ENCODE peak calls at places on chromosome 12, in ten cellular contexts. T is fibroblast of the aortic adventitia, U is mesenchymal stem cell, O is astrocyte of the spinal cord, M is A549, R is fibroblast of mammary gland, L is aorta, V is cardiac muscle cell, Y is uterus, N is skeletal muscle cell. X is an unnamed sample.
A peak's percentile ranks its signal among the peaks of the same experiment; 100 is the strongest.

GRCh38 chr12:10672231-10672868 is 1.5 kb downstream of the STYK1 start:
- DNase-seq in M (no peak), Y (no peak), V (no peak), N (no peak), O (no peak), U (no peak), T (no peak), R (no peak), L (no peak), X (no peak)

GRCh38 chr12:1532367-1532752 is 62.0 kb downstream of the FBXL14 start:
- DNase-seq in M (no peak), R (no peak), U (no peak), O (no peak), L (no peak), T (no peak), N (no peak), Y (no peak), V (no peak), X (no peak)

GRCh38 chr12:52833922-52834726 is at the start of gene KRT79:
- DNase-seq in V (no peak), T (no peak), R (no peak), U (no peak), Y (no peak), N (no peak), O (no peak), M (no peak), L (peak; percentile 48), X (no peak)

GRCh38 chr12:120350576-120351350 is 18.2 kb downstream of the MSI1 start:
- DNase-seq in Y (no peak), T (no peak), L (no peak), U (no peak), N (no peak), O (no peak), V (no peak), M (no peak), R (no peak), X (peak; percentile 80)

GRCh38 chr12:53929527-53929926 is 9.1 kb upstream of the HOXC13 start:
- DNase-seq in M (no peak), Y (no peak), U (no peak), V (no peak), L (no peak), O (no peak), N (no peak), T (no peak), R (no peak), X (no peak)

GRCh38 chr12:26833692-26834168 is 736 bp upstream of the ITPR2 start:
- DNase-seq in M (no peak), Y (peak; percentile 30), N (no peak), R (peak; percentile 31), U (peak; percentile 85), T (peak; percentile 23), V (peak; percentile 69), O (peak; percentile 27), L (peak; percentile 79), X (peak; percentile 15)

GRCh38 chr12:46208370-46208769 is 60.5 kb downstream of the SLC38A1 start:
- DNase-seq in O (no peak), T (no peak), L (no peak), R (no peak), V (no peak), M (no peak), N (no peak), Y (no peak), U (no peak), X (no peak)

GRCh38 chr12:113306382-113306781 is 28.5 kb downstream of the SLC8B1 start:
- DNase-seq in V (no peak), Y (no peak), T (no peak), R (peak; percentile 22), U (no peak), O (peak; percentile 23), M (no peak), N (peak; percentile 8), L (no peak), X (no peak)

GRCh38 chr12:913919-914718 is 35.4 kb downstream of the RAD52 start:
- DNase-seq in Y (no peak), M (no peak), V (peak; percentile 18), T (peak; percentile 22), N (peak; percentile 43), R (peak; percentile 87), O (peak; percentile 89), U (peak; percentile 67), L (no peak), X (no peak)

GRCh38 chr12:54033106-54033979 is 493 bp downstream of the HOXC5 start:
- DNase-seq in N (no peak), M (peak; percentile 56), R (peak; percentile 60), T (peak; percentile 32), V (no peak), O (peak; percentile 67), U (peak; percentile 65), Y (no peak), L (no peak), X (no peak)

GRCh38 chr12:1608783-1609119 is 14.4 kb upstream of the FBXL14 start:
- DNase-seq in V (peak; percentile 46), N (no peak), Y (no peak), T (peak; percentile 63), R (no peak), O (no peak), M (no peak), L (no peak), U (no peak), X (no peak)

GRCh38 chr12:96297504-96297903 is 102.7 kb downstream of the CDK17 start:
- DNase-seq in R (no peak), L (no peak), V (no peak), Y (no peak), M (no peak), N (no peak), O (no peak), U (no peak), T (no peak), X (no peak)

GRCh38 chr12:19288603-19289244 is 150.6 kb upstream of the AEBP2 start:
- DNase-seq in V (peak; percentile 59), T (peak; percentile 74), N (no peak), Y (no peak), O (peak; percentile 60), M (peak; percentile 38), R (peak; percentile 51), U (peak; percentile 56), L (no peak), X (no peak)

GRCh38 chr12:20625531-20625930 is 69.6 kb upstream of the SLCO1C1 start:
- DNase-seq in T (no peak), O (no peak), N (no peak), Y (no peak), V (no peak), U (no peak), M (no peak), L (no peak), R (no peak), X (no peak)

GRCh38 chr12:124758266-124759200 is 105.1 kb downstream of the SCARB1 start:
- DNase-seq in U (no peak), M (no peak), O (no peak), L (no peak), R (no peak), V (no peak), N (no peak), T (no peak), Y (no peak), X (no peak)

GRCh38 chr12:53963434-53964314 is 9.0 kb downstream of the HOXC12 start:
- DNase-seq in Y (no peak), T (no peak), M (no peak), O (no peak), V (no peak), R (no peak), L (peak; percentile 75), N (no peak), U (no peak), X (no peak)

GRCh38 chr12:120361506-120362208 is 7.3 kb downstream of the MSI1 start:
- DNase-seq in M (no peak), Y (peak; percentile 62), O (peak; percentile 82), T (peak; percentile 45), N (peak; percentile 34), U (peak; percentile 82), V (peak; percentile 92), L (peak; percentile 82), R (peak; percentile 67), X (no peak)

DNA sequence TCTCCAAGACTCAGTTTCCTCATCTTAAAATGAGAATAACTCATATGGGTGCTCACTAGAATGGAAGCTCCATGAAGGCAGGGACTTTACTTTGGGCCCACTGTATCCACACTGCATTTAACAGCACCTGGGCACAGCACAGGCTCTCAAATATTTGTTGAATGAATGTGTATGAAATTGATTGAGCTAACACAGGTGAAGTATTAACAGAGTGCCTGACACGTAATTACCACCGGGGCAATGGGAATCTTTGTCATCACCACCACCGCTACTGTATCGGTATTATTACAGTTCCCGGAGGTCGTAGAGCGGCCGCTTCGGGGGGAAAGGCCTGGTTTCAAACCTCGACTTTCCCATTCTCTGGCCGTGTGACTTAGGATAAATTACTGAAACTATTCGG is 1.2 kb upstream of the RIC8B start:
- DNase-seq in M (no peak), O (no peak), R (no peak), U (no peak), Y (no peak), L (no peak), T (no peak), V (no peak), N (no peak), X (no peak)
- H3K4me3 ChIP-seq in M (peak overlapping the region; percentile 94), O (peak overlapping the region; percentile 91), R (peak overlapping the region; percentile 87), U (no peak overlapping the region), Y (peak overlapping the region; percentile 89), L (no peak overlapping the region), T (peak overlapping the region; percentile 83), V (peak overlapping the region; percentile 76), N (peak overlapping the region; percentile 96), X (peak overlapping the region; percentile 64)

GRCh38 chr12:57063991-57064725 is 14.2 kb upstream of the MYO1A start:
- DNase-seq in U (no peak), N (no peak), O (no peak), T (no peak), L (no peak), Y (no peak), R (no peak), M (no peak), V (no peak), X (no peak)
- H3K4me3 ChIP-seq in U (no peak overlapping the region), N (no peak overlapping the region), O (no peak overlapping the region), T (no peak overlapping the region), L (no peak overlapping the region), Y (no peak overlapping the region), R (no peak overlapping the region), M (no peak overlapping the region), V (no peak overlapping the region), X (no peak overlapping the region)

GRCh38 chr12:24268663-24269186 is 319.3 kb upstream of the SOX5 start:
- DNase-seq in Y (no peak), O (no peak), N (no peak), R (no peak), L (no peak), T (no peak), V (peak; percentile 0), U (no peak), M (no peak), X (no peak)
- H3K4me3 ChIP-seq in Y (no peak overlapping the region), O (no peak overlapping the region), N (no peak overlapping the region), R (no peak overlapping the region), L (no peak overlapping the region), T (no peak overlapping the region), V (no peak overlapping the region), U (no peak overlapping the region), M (no peak overlapping the region), X (no peak overlapping the region)

DNA sequence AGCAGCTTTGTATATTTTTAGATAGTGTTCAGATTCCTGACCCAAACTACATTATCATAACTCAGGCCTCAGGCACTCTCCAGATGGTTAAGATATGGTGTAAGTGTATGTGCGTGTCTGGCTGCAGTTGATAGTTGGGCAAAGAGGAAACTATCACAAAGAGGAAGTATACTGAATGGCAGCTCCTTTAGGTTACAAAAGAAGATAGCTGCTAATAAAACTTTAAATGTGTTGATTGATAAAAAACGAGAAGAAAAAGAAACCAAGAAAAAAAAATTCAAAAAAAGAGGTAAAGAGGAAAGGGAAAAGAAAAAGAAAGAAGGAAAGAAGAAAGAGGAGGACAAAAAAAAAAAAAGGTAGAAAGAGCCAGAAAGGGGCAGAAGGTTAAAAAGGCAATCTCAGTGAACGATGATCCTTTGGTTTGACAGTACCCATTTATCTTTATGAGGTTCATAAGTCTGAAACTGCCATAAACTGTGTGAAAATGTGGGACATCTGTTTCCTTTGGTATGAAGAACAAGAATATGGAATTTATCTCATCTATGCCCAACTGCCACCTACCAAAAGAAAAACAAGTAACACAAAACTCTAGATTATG is 42.2 kb downstream of the TAOK3 start:
- DNase-seq in O (peak; percentile 23), N (no peak), R (no peak), T (peak; percentile 64), M (no peak), U (peak; percentile 91), Y (no peak), L (no peak), V (peak; percentile 46), X (no peak)
- H3K4me3 ChIP-seq in O (no peak overlapping the region), N (no peak overlapping the region), R (no peak overlapping the region), T (no peak overlapping the region), M (no peak overlapping the region), U (no peak overlapping the region), Y (no peak overlapping the region), L (no peak overlapping the region), V (no peak overlapping the region), X (no peak overlapping the region)

X was measured in MG63.